ENCODE peak calls at places on chromosomes 7 and 10, in nine cellular contexts. V is WTC11, F is endothelial cell of umbilical vein, E is A549, O is HCT116, R is SK-N-SH, Q is H1, W is GM12878, L is K562. T is an unnamed sample.
A peak's percentile ranks its signal among the peaks of the same experiment; 100 is the strongest.

GRCh38 chr7:31493714-31494181 is 20.1 kb upstream of the ITPRID1 start:
- DNase-seq in V (no peak), O (no peak), W (no peak), L (no peak), Q (peak; percentile 31), F (no peak), R (no peak), E (no peak), T (peak; percentile 2)

GRCh38 chr10:132406750-132407149 is 9.8 kb downstream of the PWWP2B start:
- DNase-seq in Q (no peak), L (no peak), V (no peak), O (no peak), R (no peak), F (no peak), W (no peak), E (no peak), T (no peak)

GRCh38 chr10:17617031-17617911 is at the start of gene HACD1:
- DNase-seq in W (no peak), F (peak; percentile 65), R (peak; percentile 98), L (peak; percentile 54), Q (peak; percentile 50), E (peak; percentile 88), O (peak; percentile 59), V (peak; percentile 78), T (peak; percentile 73)

GRCh38 chr7:51070163-51070562 is 246.4 kb downstream of the COBL start:
- DNase-seq in W (no peak), V (no peak), L (no peak), O (no peak), E (no peak), F (peak; percentile 70), Q (no peak), R (no peak), T (no peak)

GRCh38 chr7:134368851-134369533 is 52.3 kb upstream of the SLC35B4 start:
- DNase-seq in L (no peak), R (no peak), Q (no peak), F (peak; percentile 84), O (no peak), V (no peak), W (no peak), E (peak; percentile 81), T (peak; percentile 87)

GRCh38 chr7:43767311-43767710 is 8.8 kb downstream of the BLVRA start:
- DNase-seq in W (no peak), E (no peak), F (no peak), O (no peak), R (peak; percentile 76), V (no peak), Q (no peak), L (no peak), T (no peak)

GRCh38 chr7:87876759-87877234 is 504 bp downstream of the DBF4 start:
- DNase-seq in O (no peak), F (peak; percentile 69), R (peak; percentile 77), W (no peak), Q (no peak), E (peak; percentile 43), V (peak; percentile 62), L (peak; percentile 68), T (peak; percentile 41)

GRCh38 chr10:80660736-80661135 is 123.0 kb downstream of the SH2D4B start:
- DNase-seq in F (no peak), E (no peak), L (no peak), R (no peak), W (no peak), O (no peak), V (no peak), Q (no peak), T (no peak)

GRCh38 chr10:112491144-112491543 is 44.1 kb downstream of the VTI1A start:
- DNase-seq in F (no peak), Q (no peak), E (no peak), R (no peak), L (no peak), O (peak; percentile 60), W (no peak), V (no peak), T (no peak)

GRCh38 chr10:114526112-114526496 is 121.8 kb upstream of the AFAP1L2 start:
- DNase-seq in L (no peak), R (no peak), F (no peak), W (peak; percentile 51), Q (no peak), V (no peak), O (no peak), E (no peak), T (no peak)

GRCh38 chr10:86316990-86317389 is 49.6 kb downstream of the GRID1 start:
- DNase-seq in Q (no peak), E (no peak), L (no peak), F (no peak), W (no peak), R (no peak), V (no peak), O (no peak), T (no peak)

GRCh38 chr10:78604286-78604685 is 464.5 kb upstream of the ZMIZ1 start:
- DNase-seq in V (no peak), F (no peak), R (no peak), Q (no peak), E (no peak), L (no peak), W (no peak), O (no peak), T (no peak)

GRCh38 chr7:74656421-74656910 is 1.1 kb upstream of the GTF2I start:
- DNase-seq in F (peak; percentile 52), W (no peak), Q (no peak), E (peak; percentile 44), V (peak; percentile 32), R (peak; percentile 84), O (no peak), L (peak; percentile 82), T (peak; percentile 51)

GRCh38 chr7:133853706-133854276 is 273.3 kb upstream of the LRGUK start:
- DNase-seq in O (peak; percentile 54), W (peak; percentile 9), E (peak; percentile 50), R (peak; percentile 72), F (peak; percentile 27), Q (peak; percentile 21), V (peak; percentile 55), L (peak; percentile 54), T (peak; percentile 47)

GRCh38 chr7:101239191-101239950 is 1.8 kb upstream of the CLDN15 start:
- DNase-seq in E (no peak), O (no peak), Q (no peak), F (peak; percentile 52), V (no peak), L (no peak), W (no peak), R (peak; percentile 26), T (no peak)

GRCh38 chr10:46525177-46525823 is 31.2 kb downstream of the GPRIN2 start:
- DNase-seq in R (peak; percentile 36), V (peak; percentile 5), O (peak; percentile 56), F (peak; percentile 46), L (no peak), E (peak; percentile 94), W (no peak), Q (no peak), T (no peak)

GRCh38 chr10:86261470-86261869 is 105.1 kb downstream of the GRID1 start:
- DNase-seq in R (no peak), V (no peak), E (no peak), Q (no peak), W (no peak), L (no peak), F (no peak), O (no peak), T (no peak)

GRCh38 chr7:158802535-158803199 is 26.6 kb downstream of the ESYT2 start:
- DNase-seq in L (no peak), V (no peak), R (no peak), Q (no peak), W (no peak), F (no peak), E (no peak), O (no peak), T (no peak)

GRCh38 chr7:80218723-80219122 is 84.1 kb downstream of the GNAI1 start:
- DNase-seq in E (peak; percentile 40), R (no peak), Q (no peak), V (no peak), F (peak; percentile 68), O (peak; percentile 88), W (no peak), L (no peak), T (peak; percentile 40)

GRCh38 chr7:36806897-36807296 is 82.6 kb upstream of the AOAH start:
- DNase-seq in L (peak; percentile 4), F (no peak), R (no peak), V (no peak), Q (no peak), O (no peak), E (no peak), W (no peak), T (no peak)
- TF ChIP-seq MAX in L (no peak), F (no peak), R (no peak), V (no peak), Q (no peak), O (no peak), E (no peak), W (no peak), T (no peak)

GRCh38 chr7:71239517-71239916 is 107.6 kb downstream of the GALNT17 start:
- DNase-seq in R (no peak), Q (no peak), L (no peak), V (no peak), O (no peak), F (no peak), W (no peak), E (no peak), T (no peak)

GRCh38 chr7:71238541-71238940 is 106.6 kb downstream of the GALNT17 start:
- DNase-seq in L (no peak), O (no peak), W (no peak), F (no peak), R (no peak), E (no peak), V (no peak), Q (no peak), T (no peak)

GRCh38 chr7:71236488-71237179 is 104.7 kb downstream of the GALNT17 start:
- DNase-seq in O (no peak), V (peak; percentile 20), E (no peak), L (no peak), W (no peak), F (no peak), R (no peak), Q (no peak), T (no peak)

GRCh38 chr7:71235263-71235662 is 103.3 kb downstream of the GALNT17 start:
- DNase-seq in W (no peak), E (no peak), L (no peak), V (no peak), R (no peak), F (no peak), Q (no peak), O (no peak), T (no peak)

GRCh38 chr7:71237945-71238344 is 106.0 kb downstream of the GALNT17 start:
- DNase-seq in Q (no peak), W (no peak), F (no peak), L (no peak), O (no peak), E (no peak), R (no peak), V (peak; percentile 23), T (no peak)
- TF ChIP-seq MAX in Q (no peak), W (no peak), F (no peak), L (no peak), O (no peak), E (no peak), R (no peak), V (no peak), T (no peak)

GRCh38 chr10:73931767-73932624 is 21.1 kb downstream of the PLAU start:
- DNase-seq in Q (peak; percentile 67), F (no peak), E (peak; percentile 72), O (peak; percentile 91), W (peak; percentile 50), R (no peak), V (peak; percentile 38), L (peak; percentile 82), T (peak; percentile 32)
- TF ChIP-seq MAX in Q (no peak), F (no peak), E (no peak), O (peak; percentile 89), W (no peak), R (no peak), V (no peak), L (no peak), T (no peak)

GRCh38 chr7:65219623-65220022 is 154.0 kb upstream of the ZNF92 start:
- DNase-seq in Q (no peak), R (no peak), L (no peak), W (no peak), O (no peak), V (no peak), F (no peak), E (no peak), T (no peak)
- TF ChIP-seq MAX in Q (no peak), R (no peak), L (no peak), W (no peak), O (no peak), V (no peak), F (no peak), E (no peak), T (no peak)

T was measured in HepG2.